ENCODE peak calls at places on chromosomes 7 and 10, in four cellular contexts. One of them, this sample, is unnamed.
A peak's percentile ranks its signal among the peaks of the same experiment; 100 is the strongest.

GRCh38 chr10:89301721-89302445 is at the start of gene IFIT2:
- DNase-seq in amniotic stem cell: peak; percentile 56
- DNase-seq in amygdala: peak; percentile 76
- DNase-seq in substantia nigra: no peak
- DNase-seq in this sample: peak; percentile 28

GRCh38 chr10:114481055-114481454 is 76.8 kb upstream of the AFAP1L2 start:
- DNase-seq in amygdala: no peak
- DNase-seq in amniotic stem cell: no peak
- DNase-seq in substantia nigra: no peak
- DNase-seq in this sample: no peak

GRCh38 chr10:79482721-79483120 is 29.6 kb upstream of the EIF5AL1 start:
- DNase-seq in amniotic stem cell: no peak
- DNase-seq in amygdala: no peak
- DNase-seq in substantia nigra: no peak
- DNase-seq in this sample: no peak

GRCh38 chr10:114928818-114929217 is 9.2 kb upstream of the TRUB1 start:
- DNase-seq in substantia nigra: no peak
- DNase-seq in amniotic stem cell: no peak
- DNase-seq in amygdala: no peak
- DNase-seq in this sample: no peak

GRCh38 chr7:121714559-121715303 is 158.2 kb upstream of the PTPRZ1 start:
- DNase-seq in substantia nigra: no peak
- DNase-seq in amygdala: no peak
- DNase-seq in amniotic stem cell: no peak
- DNase-seq in this sample: no peak

GRCh38 chr10:43166879-43167490 is 28.7 kb downstream of the CSGALNACT2 start:
- DNase-seq in substantia nigra: no peak
- DNase-seq in amygdala: no peak
- DNase-seq in amniotic stem cell: no peak
- DNase-seq in this sample: no peak

GRCh38 chr7:136635755-136636154 is 232.7 kb upstream of the CHRM2 start:
- DNase-seq in amniotic stem cell: no peak
- DNase-seq in substantia nigra: no peak
- DNase-seq in amygdala: no peak
- DNase-seq in this sample: no peak

GRCh38 chr10:44804661-44805060 is 106.5 kb upstream of the TMEM72 start:
- DNase-seq in substantia nigra: no peak
- DNase-seq in amygdala: no peak
- DNase-seq in amniotic stem cell: no peak
- DNase-seq in this sample: no peak

GRCh38 chr10:35451103-35452016 is 115.1 kb downstream of the CCNY start:
- DNase-seq in substantia nigra: no peak
- DNase-seq in amniotic stem cell: no peak
- DNase-seq in amygdala: peak; percentile 41
- DNase-seq in this sample: no peak

GRCh38 chr10:110637558-110638053 is 6.5 kb upstream of the RBM20 start:
- DNase-seq in substantia nigra: no peak
- DNase-seq in amygdala: no peak
- DNase-seq in amniotic stem cell: no peak
- DNase-seq in this sample: no peak

GRCh38 chr10:1508096-1508495 is 229.2 kb downstream of the ADARB2 start:
- DNase-seq in amniotic stem cell: no peak
- DNase-seq in substantia nigra: no peak
- DNase-seq in amygdala: no peak
- DNase-seq in this sample: no peak

GRCh38 chr7:128403676-128404075 is 6.1 kb downstream of the IMPDH1 start:
- DNase-seq in amygdala: no peak
- DNase-seq in amniotic stem cell: no peak
- DNase-seq in substantia nigra: no peak
- DNase-seq in this sample: no peak

GRCh38 chr10:70920519-70920918 is 32.2 kb upstream of the PCBD1 start:
- DNase-seq in amniotic stem cell: no peak
- DNase-seq in substantia nigra: no peak
- DNase-seq in amygdala: no peak
- DNase-seq in this sample: no peak

GRCh38 chr10:905503-905902 is 26.0 kb downstream of the LARP4B start:
- DNase-seq in amniotic stem cell: no peak
- DNase-seq in amygdala: no peak
- DNase-seq in substantia nigra: no peak
- DNase-seq in this sample: no peak

GRCh38 chr7:105647591-105647990 is 66.3 kb upstream of the EFCAB10 start:
- DNase-seq in substantia nigra: no peak
- DNase-seq in amniotic stem cell: no peak
- DNase-seq in amygdala: no peak
- DNase-seq in this sample: no peak

GRCh38 chr10:129627442-129627841 is 160.4 kb downstream of the MGMT start:
- DNase-seq in amygdala: no peak
- DNase-seq in substantia nigra: no peak
- DNase-seq in amniotic stem cell: no peak
- DNase-seq in this sample: no peak

GRCh38 chr7:139646566-139646965 is 123.1 kb downstream of the CLEC2L start:
- DNase-seq in amygdala: peak; percentile 72
- DNase-seq in amniotic stem cell: no peak
- DNase-seq in substantia nigra: peak; percentile 26
- DNase-seq in this sample: no peak

GRCh38 chr7:43570688-43571365 is 12.1 kb upstream of the STK17A start:
- DNase-seq in amniotic stem cell: no peak
- DNase-seq in amygdala: no peak
- DNase-seq in substantia nigra: no peak
- DNase-seq in this sample: no peak

GRCh38 chr10:97858001-97858439 is 8.4 kb downstream of the GOLGA7B start:
- DNase-seq in substantia nigra: no peak
- DNase-seq in amygdala: peak; percentile 5
- DNase-seq in amniotic stem cell: no peak
- DNase-seq in this sample: no peak

GRCh38 chr7:158450476-158451124 is 137.0 kb downstream of the PTPRN2 start:
- DNase-seq in amygdala: no peak
- DNase-seq in amniotic stem cell: no peak
- DNase-seq in substantia nigra: no peak
- DNase-seq in this sample: no peak

GRCh38 chr10:79487296-79488194 is 24.8 kb upstream of the EIF5AL1 start:
- DNase-seq in amniotic stem cell: no peak
- DNase-seq in amygdala: peak; percentile 37
- DNase-seq in substantia nigra: no peak
- DNase-seq in this sample: no peak

GRCh38 chr7:46355331-46355730 is 434.3 kb upstream of the IGFBP3 start:
- DNase-seq in amygdala: no peak
- DNase-seq in substantia nigra: no peak
- DNase-seq in amniotic stem cell: no peak
- DNase-seq in this sample: no peak

GRCh38 chr10:79058899-79059771 is 9.6 kb upstream of the ZMIZ1 start:
- DNase-seq in amniotic stem cell: no peak
- DNase-seq in amygdala: no peak
- DNase-seq in substantia nigra: no peak
- DNase-seq in this sample: no peak

GRCh38 chr7:42907316-42907715 is 4.6 kb downstream of the C7orf25 start:
- DNase-seq in amygdala: no peak
- DNase-seq in amniotic stem cell: no peak
- DNase-seq in substantia nigra: no peak
- DNase-seq in this sample: no peak

GRCh38 chr7:22563621-22564241 is 63.7 kb upstream of the STEAP1B start:
- DNase-seq in substantia nigra: peak; percentile 4
- DNase-seq in amygdala: no peak
- DNase-seq in amniotic stem cell: no peak
- DNase-seq in this sample: no peak

GRCh38 chr7:55452967-55453366 is 87.8 kb downstream of the LANCL2 start:
- DNase-seq in substantia nigra: no peak
- DNase-seq in amygdala: no peak
- DNase-seq in amniotic stem cell: no peak
- DNase-seq in this sample: no peak

GRCh38 chr7:10343108-10343507 is 630.6 kb upstream of the PHF14 start:
- DNase-seq in amniotic stem cell: no peak
- DNase-seq in substantia nigra: no peak
- DNase-seq in amygdala: no peak
- DNase-seq in this sample: no peak

GRCh38 chr7:4269746-4270145 is 412.3 kb upstream of the FOXK1 start:
- DNase-seq in substantia nigra: no peak
- DNase-seq in amygdala: no peak
- DNase-seq in amniotic stem cell: no peak
- DNase-seq in this sample: no peak

GRCh38 chr10:50600286-50600685 is 23.5 kb downstream of the SGMS1 start:
- DNase-seq in amygdala: no peak
- DNase-seq in amniotic stem cell: no peak
- DNase-seq in substantia nigra: no peak
- DNase-seq in this sample: no peak

GRCh38 chr7:84399661-84400060 is 205.1 kb upstream of the SEMA3A start:
- DNase-seq in amniotic stem cell: no peak
- DNase-seq in substantia nigra: no peak
- DNase-seq in amygdala: no peak
- DNase-seq in this sample: no peak

GRCh38 chr7:46391215-46391614 is 470.1 kb upstream of the IGFBP3 start:
- DNase-seq in substantia nigra: no peak
- DNase-seq in amygdala: no peak
- DNase-seq in amniotic stem cell: no peak
- DNase-seq in this sample: no peak

This sample was measured in anterior cingulate cortex.